ENCODE peak calls at places on chromosome 12, in seven cellular contexts. One of them, this sample, is unnamed. For H3K9me3, the result is how much of the 10 kb centered on the place peaks cover.

GRCh38 chr12:119259483-119259882 is 75.0 kb upstream of the CCDC60 start:
- DNase-seq in A549: no peak
- DNase-seq in H1: no peak
- DNase-seq in breast epithelium: no peak
- DNase-seq in adrenal gland: no peak
- DNase-seq in mammary epithelial cell: no peak
- DNase-seq in SK-N-MC: no peak
- DNase-seq in this sample: no peak

GRCh38 chr12:56724660-56724988 is 475 bp downstream of the NACA start:
- DNase-seq in A549: no peak
- DNase-seq in H1: no peak
- DNase-seq in breast epithelium: no peak
- DNase-seq in adrenal gland: no peak
- DNase-seq in mammary epithelial cell: no peak
- DNase-seq in SK-N-MC: no peak
- DNase-seq in this sample: no peak

GRCh38 chr12:57845478-57846284 is 848 bp downstream of the CTDSP2 start:
- DNase-seq in A549: peak
- DNase-seq in H1: peak
- DNase-seq in breast epithelium: peak
- DNase-seq in adrenal gland: peak
- DNase-seq in mammary epithelial cell: peak
- DNase-seq in SK-N-MC: no peak
- DNase-seq in this sample: peak

GRCh38 chr12:127546721-127547505 is 720.1 kb upstream of the TMEM132C start:
- DNase-seq in A549: no peak
- DNase-seq in H1: no peak
- DNase-seq in breast epithelium: no peak
- DNase-seq in adrenal gland: no peak
- DNase-seq in mammary epithelial cell: no peak
- DNase-seq in SK-N-MC: no peak
- DNase-seq in this sample: no peak

GRCh38 chr12:120261951-120262851 is 3.3 kb downstream of the PXN start:
- DNase-seq in A549: peak
- DNase-seq in H1: no peak
- DNase-seq in breast epithelium: no peak
- DNase-seq in adrenal gland: no peak
- DNase-seq in mammary epithelial cell: peak
- DNase-seq in SK-N-MC: no peak
- DNase-seq in this sample: no peak

GRCh38 chr12:124039276-124039675 is 66.3 kb downstream of the ZNF664 start:
- DNase-seq in A549: no peak
- DNase-seq in H1: no peak
- DNase-seq in breast epithelium: no peak
- DNase-seq in adrenal gland: no peak
- DNase-seq in mammary epithelial cell: peak
- DNase-seq in SK-N-MC: no peak
- DNase-seq in this sample: no peak

GRCh38 chr12:26749781-26750180 is 83.2 kb downstream of the ITPR2 start:
- DNase-seq in A549: no peak
- DNase-seq in H1: no peak
- DNase-seq in breast epithelium: no peak
- DNase-seq in adrenal gland: no peak
- DNase-seq in mammary epithelial cell: peak
- DNase-seq in SK-N-MC: no peak
- DNase-seq in this sample: no peak

GRCh38 chr12:97960225-97960624 is 497.6 kb downstream of the RMST start:
- DNase-seq in A549: no peak
- DNase-seq in H1: no peak
- DNase-seq in breast epithelium: no peak
- DNase-seq in adrenal gland: no peak
- DNase-seq in mammary epithelial cell: no peak
- DNase-seq in SK-N-MC: no peak
- DNase-seq in this sample: no peak

GRCh38 chr12:46553266-46553665 is 180.7 kb upstream of the SLC38A2 start:
- DNase-seq in A549: peak
- DNase-seq in H1: no peak
- DNase-seq in breast epithelium: no peak
- DNase-seq in adrenal gland: no peak
- DNase-seq in mammary epithelial cell: peak
- DNase-seq in SK-N-MC: no peak
- DNase-seq in this sample: no peak

GRCh38 chr12:110023634-110024023 is 24.4 kb downstream of the ANKRD13A start:
- DNase-seq in A549: no peak
- DNase-seq in H1: no peak
- DNase-seq in breast epithelium: no peak
- DNase-seq in adrenal gland: no peak
- DNase-seq in mammary epithelial cell: no peak
- DNase-seq in SK-N-MC: no peak
- DNase-seq in this sample: no peak

GRCh38 chr12:105083551-105084105 is 630 bp downstream of the ALDH1L2 start:
- DNase-seq in A549: peak
- DNase-seq in H1: peak
- DNase-seq in breast epithelium: peak
- DNase-seq in adrenal gland: peak
- DNase-seq in mammary epithelial cell: peak
- DNase-seq in SK-N-MC: no peak
- DNase-seq in this sample: peak

GRCh38 chr12:19130224-19131019 is 889 bp downstream of the PLEKHA5 start:
- DNase-seq in A549: peak
- DNase-seq in H1: peak
- DNase-seq in breast epithelium: peak
- DNase-seq in adrenal gland: peak
- DNase-seq in mammary epithelial cell: peak
- DNase-seq in SK-N-MC: no peak
- DNase-seq in this sample: no peak

GRCh38 chr12:124736115-124737039 is 127.3 kb downstream of the SCARB1 start:
- DNase-seq in A549: no peak
- DNase-seq in H1: no peak
- DNase-seq in breast epithelium: no peak
- DNase-seq in adrenal gland: no peak
- DNase-seq in mammary epithelial cell: no peak
- DNase-seq in SK-N-MC: no peak
- DNase-seq in this sample: no peak

GRCh38 chr12:5923043-5923605 is 21.9 kb downstream of the ANO2 start:
- DNase-seq in A549: no peak
- DNase-seq in H1: no peak
- DNase-seq in breast epithelium: no peak
- DNase-seq in adrenal gland: no peak
- DNase-seq in mammary epithelial cell: no peak
- DNase-seq in SK-N-MC: no peak
- DNase-seq in this sample: no peak

GRCh38 chr12:90908465-90908864 is 46.5 kb downstream of the CCER1 start:
- DNase-seq in A549: no peak
- DNase-seq in H1: no peak
- DNase-seq in breast epithelium: no peak
- DNase-seq in adrenal gland: peak
- DNase-seq in mammary epithelial cell: peak
- DNase-seq in SK-N-MC: no peak
- DNase-seq in this sample: no peak

GRCh38 chr12:106976013-106976658 is 10.8 kb downstream of the MTERF2 start:
- DNase-seq in A549: no peak
- DNase-seq in H1: no peak
- DNase-seq in breast epithelium: no peak
- DNase-seq in adrenal gland: no peak
- DNase-seq in mammary epithelial cell: no peak
- DNase-seq in SK-N-MC: no peak
- DNase-seq in this sample: no peak

GRCh38 chr12:1792406-1792805 is 28.0 kb upstream of the LRTM2 start:
- DNase-seq in A549: no peak
- DNase-seq in H1: no peak
- DNase-seq in breast epithelium: no peak
- DNase-seq in adrenal gland: peak
- DNase-seq in mammary epithelial cell: no peak
- DNase-seq in SK-N-MC: no peak
- DNase-seq in this sample: no peak

GRCh38 chr12:124578445-124578844 is 11.0 kb upstream of the NCOR2 start:
- DNase-seq in A549: no peak
- DNase-seq in H1: no peak
- DNase-seq in breast epithelium: no peak
- DNase-seq in adrenal gland: no peak
- DNase-seq in mammary epithelial cell: no peak
- DNase-seq in SK-N-MC: no peak
- DNase-seq in this sample: no peak

DNA sequence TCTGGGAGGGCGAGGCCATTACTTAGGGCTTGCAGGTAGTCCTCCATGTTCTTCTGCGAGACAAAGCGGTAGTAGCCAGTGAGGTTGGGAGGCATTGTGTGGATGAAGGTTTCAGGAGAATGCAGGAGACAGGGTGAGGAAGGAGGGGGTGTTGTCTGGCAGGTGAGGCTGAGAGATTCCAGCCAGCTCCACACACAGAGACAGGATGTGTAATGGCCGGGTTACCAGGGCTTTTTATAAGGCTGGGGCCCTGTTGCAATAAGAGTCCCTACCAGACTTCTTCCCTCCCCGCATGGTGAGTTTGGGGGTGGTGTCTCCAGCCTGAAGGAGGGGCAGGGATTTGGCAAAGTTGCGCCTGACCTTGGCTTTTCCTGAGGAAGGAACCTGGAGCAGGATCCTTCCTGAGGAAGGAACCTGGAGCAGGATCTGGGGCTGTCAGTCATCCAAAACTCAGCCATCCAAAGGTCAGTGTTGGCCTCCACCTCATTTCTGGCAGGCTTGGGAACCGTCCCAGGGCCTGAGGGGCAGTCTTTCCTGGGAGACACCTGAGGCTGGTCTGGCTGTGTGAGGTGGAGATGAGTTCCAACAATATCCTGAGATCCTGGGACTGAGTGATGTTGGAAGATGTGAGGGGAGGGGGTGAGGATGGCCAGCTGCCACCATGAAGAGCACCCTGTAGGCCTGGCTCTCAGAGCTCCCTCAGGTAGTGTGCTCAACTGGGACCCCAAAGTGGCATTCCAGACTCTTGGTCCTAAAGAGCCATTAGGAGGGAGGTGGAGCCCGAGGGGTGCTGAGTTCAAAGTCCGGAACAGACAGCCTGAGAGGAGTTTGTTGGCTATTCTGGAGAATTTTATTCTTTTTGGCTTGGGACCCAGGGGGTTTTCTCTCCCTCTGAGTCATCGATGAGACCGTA is at the start of gene RBP5:
- DNase-seq in A549: no peak
- DNase-seq in H1: no peak
- DNase-seq in breast epithelium: no peak
- DNase-seq in adrenal gland: peak
- DNase-seq in mammary epithelial cell: no peak
- DNase-seq in SK-N-MC: no peak
- DNase-seq in this sample: no peak
- H3K4me3 ChIP-seq in A549: no peak
- H3K4me3 ChIP-seq in H1: peak
- H3K4me3 ChIP-seq in breast epithelium: peak
- H3K4me3 ChIP-seq in adrenal gland: peak
- H3K4me3 ChIP-seq in mammary epithelial cell: peak
- H3K4me3 ChIP-seq in SK-N-MC: peak
- H3K4me3 ChIP-seq in this sample: peak

GRCh38 chr12:131370321-131370720 is 340.6 kb upstream of the SFSWAP start:
- DNase-seq in A549: no peak
- DNase-seq in H1: no peak
- DNase-seq in breast epithelium: no peak
- DNase-seq in adrenal gland: no peak
- DNase-seq in mammary epithelial cell: no peak
- DNase-seq in SK-N-MC: no peak
- DNase-seq in this sample: no peak
- H3K9me3 ChIP-seq in A549: under half
- H3K9me3 ChIP-seq in H1: under half
- H3K9me3 ChIP-seq in breast epithelium: under half
- H3K9me3 ChIP-seq in adrenal gland: under half
- H3K9me3 ChIP-seq in mammary epithelial cell: under half
- H3K9me3 ChIP-seq in SK-N-MC: under half
- H3K9me3 ChIP-seq in this sample: under half

GRCh38 chr12:53381739-53382630 is 2.0 kb downstream of the SP1 start:
- DNase-seq in A549: no peak
- DNase-seq in H1: peak
- DNase-seq in breast epithelium: peak
- DNase-seq in adrenal gland: peak
- DNase-seq in mammary epithelial cell: peak
- DNase-seq in SK-N-MC: no peak
- DNase-seq in this sample: no peak

GRCh38 chr12:53380797-53381738 is 1.1 kb downstream of the SP1 start:
- DNase-seq in A549: no peak
- DNase-seq in H1: peak
- DNase-seq in breast epithelium: peak
- DNase-seq in adrenal gland: no peak
- DNase-seq in mammary epithelial cell: peak
- DNase-seq in SK-N-MC: no peak
- DNase-seq in this sample: no peak

GRCh38 chr12:53379389-53380103 is 430 bp upstream of the SP1 start:
- DNase-seq in A549: peak
- DNase-seq in H1: peak
- DNase-seq in breast epithelium: peak
- DNase-seq in adrenal gland: peak
- DNase-seq in mammary epithelial cell: peak
- DNase-seq in SK-N-MC: peak
- DNase-seq in this sample: peak

GRCh38 chr12:53380104-53380796 is at the start of gene SP1:
- DNase-seq in A549: peak
- DNase-seq in H1: peak
- DNase-seq in breast epithelium: peak
- DNase-seq in adrenal gland: peak
- DNase-seq in mammary epithelial cell: peak
- DNase-seq in SK-N-MC: no peak
- DNase-seq in this sample: peak

GRCh38 chr12:53383258-53383657 is 3.3 kb downstream of the SP1 start:
- DNase-seq in A549: no peak
- DNase-seq in H1: no peak
- DNase-seq in breast epithelium: no peak
- DNase-seq in adrenal gland: no peak
- DNase-seq in mammary epithelial cell: no peak
- DNase-seq in SK-N-MC: no peak
- DNase-seq in this sample: no peak
- H3K4me3 ChIP-seq in A549: no peak
- H3K4me3 ChIP-seq in H1: no peak
- H3K4me3 ChIP-seq in breast epithelium: peak
- H3K4me3 ChIP-seq in adrenal gland: no peak
- H3K4me3 ChIP-seq in mammary epithelial cell: peak
- H3K4me3 ChIP-seq in SK-N-MC: peak
- H3K4me3 ChIP-seq in this sample: peak

GRCh38 chr12:9906888-9907287 is 25.3 kb downstream of the CLEC2A start:
- DNase-seq in A549: no peak
- DNase-seq in H1: no peak
- DNase-seq in breast epithelium: no peak
- DNase-seq in adrenal gland: no peak
- DNase-seq in mammary epithelial cell: peak
- DNase-seq in SK-N-MC: no peak
- DNase-seq in this sample: no peak
- H3K9me3 ChIP-seq in A549: under half
- H3K9me3 ChIP-seq in H1: under half
- H3K9me3 ChIP-seq in breast epithelium: under half
- H3K9me3 ChIP-seq in adrenal gland: under half
- H3K9me3 ChIP-seq in mammary epithelial cell: under half
- H3K9me3 ChIP-seq in SK-N-MC: under half
- H3K9me3 ChIP-seq in this sample: under half